ENCODE peak calls at places on chromosome 1, in five cellular contexts. S, Q, Y, R and I are unnamed samples.

GRCh38 chr1:203491664-203492485 is 2.1 kb upstream of the OPTC start:
- DNase-seq in S (no peak), Q (no peak), Y (no peak), R (no peak), I (no peak)

GRCh38 chr1:92953491-92953890 is 7.8 kb downstream of the DIPK1A start:
- DNase-seq in S (no peak), Q (no peak), Y (no peak), R (no peak), I (no peak)

GRCh38 chr1:37808369-37809319 is 636 bp upstream of the YRDC start:
- DNase-seq in S (peak; percentile 69), Q (peak; percentile 96), Y (peak; percentile 51), R (peak; percentile 81), I (peak; percentile 82)

GRCh38 chr1:205965039-205965630 is 21.9 kb upstream of the SLC26A9 start:
- DNase-seq in S (no peak), Q (peak; percentile 98), Y (no peak), R (peak; percentile 99), I (no peak)

GRCh38 chr1:3119748-3120524 is 50.9 kb downstream of the PRDM16 start:
- DNase-seq in S (no peak), Q (no peak), Y (no peak), R (no peak), I (peak; percentile 53)

GRCh38 chr1:213523781-213524398 is 463.9 kb upstream of the PROX1 start:
- DNase-seq in S (no peak), Q (no peak), Y (no peak), R (no peak), I (peak; percentile 49)

GRCh38 chr1:172108494-172108893 is 267.2 kb downstream of the DNM3 start:
- DNase-seq in S (peak; percentile 77), Q (no peak), Y (no peak), R (no peak), I (no peak)

GRCh38 chr1:228338521-228339051 is 68.0 kb downstream of the TRIM11 start:
- DNase-seq in S (no peak), Q (no peak), Y (no peak), R (no peak), I (peak; percentile 22)

GRCh38 chr1:106620521-106620954 is 435.9 kb upstream of the PRMT6 start:
- DNase-seq in S (peak; percentile 75), Q (no peak), Y (no peak), R (no peak), I (no peak)

GRCh38 chr1:178938281-178938958 is 67.5 kb upstream of the ANGPTL1 start:
- DNase-seq in S (no peak), Q (no peak), Y (no peak), R (no peak), I (peak; percentile 23)

GRCh38 chr1:63674238-63674864 is 81.1 kb downstream of the PGM1 start:
- DNase-seq in S (peak; percentile 97), Q (peak; percentile 77), Y (no peak), R (peak; percentile 81), I (peak; percentile 75)

GRCh38 chr1:89523597-89524368 is 846 bp upstream of the LRRC8B start:
- DNase-seq in S (peak; percentile 75), Q (peak; percentile 73), Y (peak; percentile 34), R (peak; percentile 81), I (no peak)